ENCODE peak calls at places on chromosomes 16 and 17, in eight cellular contexts. F is activated CD8-positive, alpha-beta memory T cell treated with anti-CD3 and anti-CD28 coated beads for 48 hours; L is fibroblast of the conjunctiva; H is NCI-H2081; B is NCI-H2171; G is HTR-8/SVneo; Z is activated T-helper 2 cell treated with anti-CD3 and anti-CD28 coated beads, Interferon-gamma antibody, Interleukin-2, Interleukin-4, amounts not matched to agents 10 μg/mL and 5 μg/mL and 100 μg/mL, durations not matched to agents 14 hours and 24 hours and 36 hours; I is adipocyte. O is an unnamed sample.

GRCh38 chr17:39175695-39176093 is 9.7 kb upstream of the ARL5C start:
- DNase-seq in H (no peak), I (no peak), L (no peak), G (no peak), F (no peak), B (no peak), Z (no peak), O (no peak)

GRCh38 chr17:35540589-35541404 is 3.3 kb upstream of the SLFN12L start:
- DNase-seq in H (no peak), I (peak; percentile 71), F (no peak), B (no peak), L (no peak), G (peak; percentile 43), Z (peak; percentile 34), O (no peak)

GRCh38 chr17:4898927-4899326 is 409 bp upstream of the C17orf107 start:
- DNase-seq in G (no peak), B (no peak), I (no peak), Z (no peak), H (no peak), F (no peak), L (no peak), O (no peak)

GRCh38 chr17:51374220-51374619 is 113.9 kb downstream of the UTP18 start:
- DNase-seq in I (no peak), B (no peak), H (no peak), L (no peak), Z (no peak), F (no peak), G (no peak), O (no peak)

GRCh38 chr17:19652595-19652994 is 4.0 kb downstream of the ALDH3A2 start:
- DNase-seq in H (no peak), G (no peak), I (peak; percentile 41), L (no peak), B (no peak), F (no peak), Z (no peak), O (no peak)

GRCh38 chr16:88948781-88949490 is 28.1 kb downstream of the CBFA2T3 start:
- DNase-seq in F (no peak), Z (no peak), I (peak; percentile 6), G (no peak), L (no peak), B (no peak), H (no peak), O (no peak)

GRCh38 chr16:27428035-27428785 is 26.2 kb downstream of the IL21R start:
- DNase-seq in Z (peak; percentile 7), I (no peak), H (no peak), F (no peak), G (no peak), L (no peak), B (no peak), O (no peak)

GRCh38 chr16:84818989-84819643 is 669 bp upstream of the CRISPLD2 start:
- DNase-seq in L (no peak), B (no peak), H (no peak), I (no peak), F (no peak), Z (no peak), G (no peak), O (no peak)

GRCh38 chr16:50259334-50260205 is 6.8 kb upstream of the ADCY7 start:
- DNase-seq in H (no peak), I (no peak), Z (no peak), L (peak; percentile 53), F (no peak), B (peak; percentile 59), G (no peak), O (no peak)

GRCh38 chr17:18356624-18357023 is 6.7 kb downstream of the SHMT1 start:
- DNase-seq in L (peak; percentile 66), G (no peak), I (peak; percentile 5), H (no peak), F (no peak), Z (no peak), B (no peak), O (no peak)

GRCh38 chr17:62134397-62134796 is 69.3 kb upstream of the MED13 start:
- DNase-seq in F (no peak), Z (no peak), L (no peak), B (no peak), I (peak; percentile 30), G (peak; percentile 84), H (no peak), O (no peak)

GRCh38 chr16:85036398-85037049 is 8.9 kb downstream of the KIAA0513 start:
- DNase-seq in F (no peak), I (peak; percentile 13), L (no peak), B (no peak), G (no peak), H (no peak), Z (no peak), O (no peak)

GRCh38 chr16:84603115-84603816 is 14.6 kb downstream of the COTL1 start:
- DNase-seq in L (peak; percentile 92), I (peak; percentile 97), B (no peak), G (peak; percentile 78), Z (no peak), H (peak; percentile 48), F (no peak), O (no peak)

GRCh38 chr16:27195068-27195741 is 8.1 kb upstream of the KDM8 start:
- DNase-seq in F (no peak), H (no peak), L (no peak), G (no peak), I (no peak), B (no peak), Z (no peak), O (no peak)

GRCh38 chr16:85350973-85351372 is 238.7 kb upstream of the CIBAR2 start:
- DNase-seq in F (no peak), I (peak; percentile 99), Z (no peak), B (peak; percentile 95), L (peak; percentile 92), G (peak; percentile 97), H (peak; percentile 96), O (no peak)

GRCh38 chr16:76108460-76108859 is 168.7 kb upstream of the CNTNAP4 start:
- DNase-seq in L (no peak), B (no peak), Z (no peak), H (no peak), G (no peak), F (no peak), I (no peak), O (no peak)

GRCh38 chr17:53792997-53793396 is 29.7 kb upstream of the KIF2B start:
- DNase-seq in G (no peak), H (no peak), F (no peak), I (no peak), Z (no peak), B (no peak), L (no peak), O (no peak)

GRCh38 chr16:57273359-57273758 is 11.1 kb downstream of the PLLP start:
- DNase-seq in H (no peak), G (no peak), B (no peak), I (no peak), Z (no peak), L (no peak), F (no peak), O (no peak)

GRCh38 chr17:42428141-42428944 is 5.3 kb upstream of the CAVIN1 start:
- DNase-seq in I (peak; percentile 95), G (peak; percentile 90), Z (no peak), H (peak; percentile 50), F (no peak), B (peak; percentile 31), L (peak; percentile 96), O (no peak)

GRCh38 chr17:74283371-74283673 is 9.3 kb downstream of the DNAI2 start:
- DNase-seq in I (no peak), G (no peak), B (no peak), F (no peak), L (no peak), H (no peak), Z (no peak), O (no peak)

GRCh38 chr16:82368041-82368440 is 198.0 kb upstream of the MPHOSPH6 start:
- DNase-seq in B (peak; percentile 33), Z (no peak), L (no peak), H (no peak), F (no peak), I (peak; percentile 28), G (peak; percentile 41), O (no peak)

GRCh38 chr17:47323382-47324223 is at the start of gene EFCAB13:
- DNase-seq in G (peak; percentile 94), L (peak; percentile 59), B (peak; percentile 77), H (peak; percentile 81), F (peak; percentile 53), Z (peak; percentile 75), I (peak; percentile 84), O (peak; percentile 54)

GRCh38 chr16:69340095-69340644 is 598 bp downstream of the NIP7 start:
- DNase-seq in L (no peak), G (no peak), Z (no peak), H (no peak), B (no peak), F (no peak), I (peak; percentile 32), O (no peak)

GRCh38 chr17:29709861-29710849 is 87.4 kb upstream of the CORO6 start:
- DNase-seq in I (peak; percentile 73), L (no peak), F (no peak), H (no peak), G (no peak), Z (no peak), B (no peak), O (no peak)

GRCh38 chr16:70267516-70267915 is 15.8 kb upstream of the EXOSC6 start:
- DNase-seq in F (no peak), Z (no peak), L (no peak), B (peak; percentile 7), H (no peak), I (peak; percentile 47), G (peak; percentile 67), O (no peak)

GRCh38 chr17:9244066-9245052 is 223.0 kb downstream of the NTN1 start:
- DNase-seq in F (no peak), Z (no peak), H (peak; percentile 32), I (peak; percentile 80), G (no peak), B (no peak), L (peak; percentile 70), O (no peak)

GRCh38 chr17:29247219-29247618 is 560 bp downstream of the CRYBA1 start:
- DNase-seq in L (no peak), F (no peak), I (no peak), H (no peak), Z (no peak), B (no peak), G (no peak), O (no peak)

GRCh38 chr16:10878644-10879498 is 1.9 kb downstream of the CIITA start:
- DNase-seq in B (no peak), L (no peak), G (no peak), H (no peak), I (peak; percentile 67), Z (peak; percentile 45), F (no peak), O (no peak)

GRCh38 chr16:1907226-1907849 is 10.9 kb downstream of the HS3ST6 start:
- DNase-seq in Z (no peak), I (no peak), H (no peak), L (no peak), G (no peak), F (no peak), B (no peak), O (no peak)

GRCh38 chr17:8223356-8224063 is 13.1 kb upstream of the AURKB start:
- DNase-seq in Z (peak; percentile 50), I (peak; percentile 65), H (peak; percentile 66), B (peak; percentile 55), F (peak; percentile 35), L (peak; percentile 42), G (peak; percentile 48), O (no peak)

GRCh38 chr16:55572439-55572838 is 6.0 kb downstream of the CAPNS2 start:
- DNase-seq in G (no peak), L (peak; percentile 65), H (no peak), I (peak; percentile 49), Z (no peak), B (no peak), F (no peak), O (no peak)

GRCh38 chr16:27491894-27492587 is 57.7 kb downstream of the GTF3C1 start:
- DNase-seq in G (no peak), H (no peak), Z (no peak), L (no peak), B (no peak), F (no peak), I (no peak), O (no peak)

O was measured in GM12878.